ENCODE peak calls at places on chromosomes 5 and 9, in five cellular contexts. Y is adrenal gland; P is CD8-positive, alpha-beta memory T cell; W is occipital lobe; A is activated T-helper 1 cell treated with Interleukin-2 at 50 U/mL for 16 hours. H is an unnamed sample.

GRCh38 chr9:109914280-109915027 is 134.5 kb downstream of the PALM2AKAP2 start:
- DNase-seq in Y (no peak), P (no peak), W (no peak), A (no peak), H (peak)

GRCh38 chr5:82338731-82339130 is 60.6 kb upstream of the RPS23 start:
- DNase-seq in Y (no peak), P (no peak), W (no peak), A (no peak), H (no peak)

GRCh38 chr5:76736679-76737078 is 20.8 kb downstream of the F2R start:
- DNase-seq in Y (no peak), P (no peak), W (no peak), A (no peak), H (no peak)

GRCh38 chr5:124841829-124842712 is 95.6 kb upstream of the ZNF608 start:
- DNase-seq in Y (no peak), P (no peak), W (no peak), A (no peak), H (peak)

GRCh38 chr5:76547242-76547890 is 75.8 kb downstream of the F2RL2 start:
- DNase-seq in Y (no peak), P (no peak), W (no peak), A (no peak), H (no peak)

GRCh38 chr9:89009049-89009840 is 18.0 kb downstream of the S1PR3 start:
- DNase-seq in Y (no peak), P (no peak), W (no peak), A (no peak), H (no peak)

GRCh38 chr5:5419291-5420210 is 2.9 kb upstream of the ICE1 start:
- DNase-seq in Y (no peak), P (no peak), W (no peak), A (no peak), H (peak)

GRCh38 chr9:31519011-31519410 is 865.4 kb upstream of the ACO1 start:
- DNase-seq in Y (no peak), P (no peak), W (no peak), A (no peak), H (peak)

GRCh38 chr5:119395080-119395836 is 39.4 kb downstream of the TNFAIP8 start:
- DNase-seq in Y (no peak), P (no peak), W (no peak), A (no peak), H (no peak)

GRCh38 chr5:69136296-69136695 is 30.7 kb upstream of the CCNB1 start:
- DNase-seq in Y (no peak), P (no peak), W (no peak), A (no peak), H (no peak)

GRCh38 chr5:180785794-180786221 is 16.8 kb downstream of the MGAT1 start:
- DNase-seq in Y (no peak), P (no peak), W (no peak), A (no peak), H (peak)

GRCh38 chr5:32542216-32543059 is 42.9 kb upstream of the SUB1 start:
- DNase-seq in Y (no peak), P (no peak), W (no peak), A (no peak), H (peak)

GRCh38 chr9:21668504-21668903 is 133.9 kb upstream of the MTAP start:
- DNase-seq in Y (no peak), P (no peak), W (no peak), A (no peak), H (no peak)

GRCh38 chr5:123579410-123579809 is 67.4 kb downstream of the CSNK1G3 start:
- DNase-seq in Y (no peak), P (no peak), W (no peak), A (no peak), H (no peak)

GRCh38 chr9:115944166-115944948 is 209.2 kb upstream of the PAPPA start:
- DNase-seq in Y (peak), P (no peak), W (no peak), A (no peak), H (peak)

GRCh38 chr9:29750062-29750461 is 2176.8 kb upstream of the C9orf72 start:
- DNase-seq in Y (no peak), P (no peak), W (no peak), A (no peak), H (peak)

GRCh38 chr5:120327180-120327579 is 136.9 kb upstream of the PRR16 start:
- DNase-seq in Y (no peak), P (no peak), W (no peak), A (no peak), H (peak)

GRCh38 chr9:126423709-126424185 is 97.1 kb downstream of the MVB12B start:
- DNase-seq in Y (peak), P (no peak), W (no peak), A (no peak), H (peak)

GRCh38 chr9:110440796-110441195 is 103.1 kb upstream of the TXNDC8 start:
- DNase-seq in Y (no peak), P (no peak), W (no peak), A (no peak), H (no peak)

GRCh38 chr5:140324041-140324833 is 21.3 kb upstream of the PFDN1 start:
- DNase-seq in Y (no peak), P (no peak), W (no peak), A (no peak), H (no peak)

GRCh38 chr5:172420215-172420934 is 34.0 kb downstream of the SH3PXD2B start:
- DNase-seq in Y (peak), P (no peak), W (no peak), A (no peak), H (peak)

GRCh38 chr9:34185778-34186551 is 7.1 kb downstream of the UBAP1 start:
- DNase-seq in Y (peak), P (no peak), W (no peak), A (no peak), H (peak)

GRCh38 chr9:17068671-17069070 is 66.2 kb upstream of the CNTLN start:
- DNase-seq in Y (no peak), P (no peak), W (no peak), A (no peak), H (no peak)

GRCh38 chr9:124960409-124960752 is 19.5 kb upstream of the GOLGA1 start:
- DNase-seq in Y (no peak), P (no peak), W (no peak), A (no peak), H (no peak)

GRCh38 chr5:150066901-150067396 is 19.4 kb downstream of the CSF1R start:
- DNase-seq in Y (no peak), P (no peak), W (no peak), A (no peak), H (peak)

GRCh38 chr5:32458799-32459400 is 14.4 kb upstream of the ZFR start:
- DNase-seq in Y (no peak), P (no peak), W (no peak), A (no peak), H (no peak)

GRCh38 chr5:111574316-111574715 is 62.0 kb upstream of the STARD4 start:
- DNase-seq in Y (no peak), P (no peak), W (no peak), A (no peak), H (peak)

GRCh38 chr9:7536310-7536939 is 263.2 kb downstream of the DMAC1 start:
- DNase-seq in Y (peak), P (no peak), W (no peak), A (no peak), H (peak)

GRCh38 chr9:126386088-126386487 is 59.5 kb downstream of the MVB12B start:
- DNase-seq in Y (peak), P (no peak), W (no peak), A (no peak), H (peak)